ENCODE peak calls at places on chromosomes 4 and X, in five cellular contexts. One of them, this sample, is unnamed.

GRCh38 chr4:9785926-9786325 is 4.5 kb downstream of the DRD5 start:
- DNase-seq in NCI-H345: no peak
- DNase-seq in progenitor cell of endocrine pancreas: no peak
- DNase-seq in HuH-7.5: no peak
- DNase-seq in mesothelial cell of epicardium: no peak
- DNase-seq in this sample: no peak

GRCh38 chrX:21656587-21657317 is 1.4 kb downstream of the KLHL34 start:
- DNase-seq in NCI-H345: no peak
- DNase-seq in progenitor cell of endocrine pancreas: no peak
- DNase-seq in HuH-7.5: no peak
- DNase-seq in mesothelial cell of epicardium: no peak
- DNase-seq in this sample: no peak

GRCh38 chr4:113540859-113541258 is 220.7 kb downstream of the CAMK2D start:
- DNase-seq in NCI-H345: no peak
- DNase-seq in progenitor cell of endocrine pancreas: no peak
- DNase-seq in HuH-7.5: no peak
- DNase-seq in mesothelial cell of epicardium: no peak
- DNase-seq in this sample: no peak

GRCh38 chr4:88291003-88291402 is 6.6 kb upstream of the PPM1K start:
- DNase-seq in NCI-H345: no peak
- DNase-seq in progenitor cell of endocrine pancreas: no peak
- DNase-seq in HuH-7.5: no peak
- DNase-seq in mesothelial cell of epicardium: no peak
- DNase-seq in this sample: no peak

GRCh38 chr4:41145571-41146078 is 68.7 kb downstream of the APBB2 start:
- DNase-seq in NCI-H345: peak
- DNase-seq in progenitor cell of endocrine pancreas: no peak
- DNase-seq in HuH-7.5: no peak
- DNase-seq in mesothelial cell of epicardium: no peak
- DNase-seq in this sample: no peak

GRCh38 chr4:87559090-87559837 is 30.1 kb upstream of the SPARCL1 start:
- DNase-seq in NCI-H345: no peak
- DNase-seq in progenitor cell of endocrine pancreas: no peak
- DNase-seq in HuH-7.5: no peak
- DNase-seq in mesothelial cell of epicardium: no peak
- DNase-seq in this sample: no peak

GRCh38 chr4:74934822-74935326 is 2.0 kb downstream of the PARM1 start:
- DNase-seq in NCI-H345: no peak
- DNase-seq in progenitor cell of endocrine pancreas: no peak
- DNase-seq in HuH-7.5: no peak
- DNase-seq in mesothelial cell of epicardium: no peak
- DNase-seq in this sample: no peak

GRCh38 chr4:138560448-138560847 is 318.3 kb upstream of the SLC7A11 start:
- DNase-seq in NCI-H345: no peak
- DNase-seq in progenitor cell of endocrine pancreas: no peak
- DNase-seq in HuH-7.5: peak
- DNase-seq in mesothelial cell of epicardium: no peak
- DNase-seq in this sample: no peak

GRCh38 chr4:185099024-185099682 is 43.9 kb upstream of the SLC25A4 start:
- DNase-seq in NCI-H345: no peak
- DNase-seq in progenitor cell of endocrine pancreas: no peak
- DNase-seq in HuH-7.5: no peak
- DNase-seq in mesothelial cell of epicardium: no peak
- DNase-seq in this sample: no peak

GRCh38 chr4:175758595-175758994 is 53.5 kb downstream of the GPM6A start:
- DNase-seq in NCI-H345: no peak
- DNase-seq in progenitor cell of endocrine pancreas: no peak
- DNase-seq in HuH-7.5: no peak
- DNase-seq in mesothelial cell of epicardium: no peak
- DNase-seq in this sample: no peak

GRCh38 chr4:158801066-158801465 is 32.2 kb downstream of the FNIP2 start:
- DNase-seq in NCI-H345: no peak
- DNase-seq in progenitor cell of endocrine pancreas: no peak
- DNase-seq in HuH-7.5: no peak
- DNase-seq in mesothelial cell of epicardium: no peak
- DNase-seq in this sample: no peak